ENCODE peak calls at places on chromosomes 12 and 14, in eight cellular contexts. U is transverse colon, P is suprapubic skin, H is ovary, J is GM12878, Z is tibial nerve, F is sigmoid colon, C is SK-N-SH. K is an unnamed sample.

GRCh38 chr12:104751024-104751570 is 207.0 kb downstream of the SLC41A2 start:
- DNase-seq in U (no peak), P (no peak), H (no peak), J (no peak), Z (no peak), F (no peak), C (no peak), K (no peak)

GRCh38 chr14:50943261-50943942 is 881 bp downstream of the PYGL start:
- DNase-seq in U (peak; percentile 58), P (peak; percentile 82), H (peak; percentile 83), J (no peak), Z (peak; percentile 48), F (peak; percentile 90), C (no peak), K (no peak)

GRCh38 chr12:124551268-124552144 is 15.9 kb downstream of the NCOR2 start:
- DNase-seq in U (peak; percentile 42), P (peak; percentile 79), H (peak; percentile 72), J (no peak), Z (peak; percentile 63), F (peak; percentile 85), C (peak; percentile 47), K (peak; percentile 94)

GRCh38 chr12:124651508-124652273 is 84.3 kb upstream of the NCOR2 start:
- DNase-seq in U (no peak), P (no peak), H (no peak), J (no peak), Z (no peak), F (no peak), C (peak; percentile 67), K (no peak)

GRCh38 chr14:51682411-51682810 is 30.7 kb downstream of the FRMD6 start:
- DNase-seq in U (no peak), P (no peak), H (no peak), J (no peak), Z (no peak), F (no peak), C (no peak), K (no peak)

GRCh38 chr12:25384038-25384953 is 133.6 kb upstream of the KRAS start:
- DNase-seq in U (peak; percentile 42), P (no peak), H (no peak), J (no peak), Z (no peak), F (no peak), C (no peak), K (no peak)

GRCh38 chr12:25352078-25352918 is 101.6 kb upstream of the KRAS start:
- DNase-seq in U (no peak), P (no peak), H (no peak), J (peak; percentile 24), Z (no peak), F (no peak), C (no peak), K (no peak)

GRCh38 chr12:50786498-50787231 is 22.8 kb downstream of the ATF1 start:
- DNase-seq in U (no peak), P (no peak), H (no peak), J (no peak), Z (no peak), F (no peak), C (no peak), K (no peak)

GRCh38 chr12:77615331-77615730 is 215.4 kb upstream of the NAV3 start:
- DNase-seq in U (no peak), P (no peak), H (no peak), J (no peak), Z (no peak), F (no peak), C (no peak), K (no peak)

GRCh38 chr12:105983622-105984325 is 155.0 kb downstream of the NUAK1 start:
- DNase-seq in U (no peak), P (no peak), H (no peak), J (no peak), Z (no peak), F (no peak), C (no peak), K (no peak)

GRCh38 chr12:33588082-33588712 is 148.6 kb upstream of the SYT10 start:
- DNase-seq in U (no peak), P (no peak), H (no peak), J (no peak), Z (no peak), F (no peak), C (no peak), K (no peak)

DNA sequence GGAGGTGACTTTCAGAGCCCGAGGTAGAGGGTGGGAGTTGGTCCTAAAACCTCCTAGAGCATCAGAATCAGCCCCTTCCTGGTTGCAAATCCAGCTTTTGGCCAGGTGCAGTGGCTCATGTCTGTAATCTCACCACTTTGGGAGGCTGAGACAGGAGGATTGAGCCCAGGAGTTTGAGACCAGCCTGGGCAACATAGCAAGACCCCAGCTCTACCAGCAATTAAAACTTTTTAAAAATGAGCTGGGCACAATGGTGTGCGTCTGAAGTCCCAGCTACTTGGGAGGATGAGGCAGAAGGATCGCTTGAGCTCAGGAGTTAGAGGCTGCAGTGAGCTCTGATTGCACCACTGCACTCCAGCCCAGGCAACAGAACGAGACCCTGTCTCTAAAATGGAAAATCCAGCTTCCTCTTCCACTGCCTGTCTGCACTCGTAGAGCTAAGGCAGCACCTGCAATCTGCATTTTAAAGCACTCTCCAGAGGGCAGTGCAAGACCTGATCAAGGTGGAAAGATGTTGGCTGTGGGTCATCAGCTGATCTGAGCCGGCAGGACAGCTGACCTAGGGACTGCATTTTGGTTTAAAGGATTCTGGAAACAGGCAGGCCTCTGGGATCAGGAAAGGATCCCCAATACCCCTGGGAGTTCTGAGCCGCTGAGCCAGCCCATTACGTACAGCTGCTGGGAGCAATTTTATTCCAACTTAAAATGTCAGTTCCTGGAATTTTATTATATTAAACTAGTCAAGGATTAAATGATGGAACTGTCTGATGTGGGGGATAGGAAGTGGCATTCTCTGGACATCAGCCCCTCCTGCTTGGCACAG is 1.8 kb upstream of the TESC start:
- DNase-seq in U (no peak), P (no peak), H (peak; percentile 1), J (no peak), Z (no peak), F (peak; percentile 27), C (no peak), K (no peak)
- H3K27me3 ChIP-seq in U (peaks cover 68% of the 10 kb centered on the region), P (peaks cover 68% of the 10 kb centered on the region), H (peaks cover 11% of the 10 kb centered on the region), J (peaks cover 5% of the 10 kb centered on the region), Z (no peaks in the 10 kb centered on the region), F (peaks cover 59% of the 10 kb centered on the region), C (peaks cover 49% of the 10 kb centered on the region), K (peaks cover 67% of the 10 kb centered on the region)

GRCh38 chr14:30443368-30444007 is 115.5 kb upstream of the G2E3 start:
- DNase-seq in U (no peak), P (no peak), H (no peak), J (no peak), Z (no peak), F (no peak), C (peak; percentile 11), K (no peak)
- TF ChIP-seq CTCF in U (no peak), P (peak; percentile 9), H (no peak), J (peak; percentile 45), Z (peak; percentile 23), F (no peak), C (peak; percentile 61), K (peak; percentile 48)

GRCh38 chr14:58808828-58809227 is 171.1 kb downstream of the DACT1 start:
- DNase-seq in U (no peak), P (no peak), H (peak; percentile 69), J (no peak), Z (peak; percentile 44), F (no peak), C (no peak), K (peak; percentile 78)
- TF ChIP-seq EP300 in U (no peak), P (no peak), H (no peak), J (no peak), Z (peak; percentile 84), F (no peak), C (no peak), K (no peak)

DNA sequence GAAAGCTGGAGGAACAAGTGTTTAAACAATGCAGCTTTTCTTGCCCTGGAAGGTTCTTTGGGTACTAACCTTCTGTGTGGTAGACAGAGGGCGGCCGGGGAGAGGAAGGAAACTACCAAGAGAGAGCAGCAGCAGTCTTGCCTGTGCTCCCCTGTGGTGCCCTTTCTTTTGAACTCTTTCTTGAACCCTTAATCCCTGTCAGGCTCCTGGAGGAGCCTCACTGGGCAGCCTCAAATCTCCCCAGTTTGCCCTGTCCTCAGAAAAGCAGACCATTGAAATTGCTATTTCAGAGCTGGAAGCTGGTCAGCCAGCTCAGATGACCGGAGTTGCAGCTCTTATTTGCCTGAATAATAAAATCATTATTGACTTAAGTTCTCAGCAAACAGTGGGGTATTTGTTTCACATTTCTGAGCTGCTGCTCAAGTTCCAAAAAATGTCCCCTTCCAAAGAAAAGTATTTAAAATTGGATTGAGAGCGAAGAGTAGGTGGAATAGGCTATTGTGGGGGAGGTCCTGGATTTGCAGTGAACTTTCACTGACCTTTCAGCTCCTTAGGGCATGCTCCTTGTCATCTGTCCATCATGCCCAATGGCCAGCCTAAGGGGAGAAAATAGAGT is 42.1 kb upstream of the RNASE3 start:
- DNase-seq in U (no peak), P (no peak), H (no peak), J (no peak), Z (no peak), F (no peak), C (no peak), K (no peak)
- H3K27me3 ChIP-seq in U (no peaks in the 10 kb centered on the region), P (peaks cover 4% of the 10 kb centered on the region), H (no peaks in the 10 kb centered on the region), J (no peaks in the 10 kb centered on the region), Z (no peaks in the 10 kb centered on the region), F (no peaks in the 10 kb centered on the region), C (peaks cover 55% of the 10 kb centered on the region), K (no peaks in the 10 kb centered on the region)

GRCh38 chr12:70577283-70577634 is 60.0 kb downstream of the PTPRB start:
- DNase-seq in U (no peak), P (no peak), H (no peak), J (no peak), Z (no peak), F (no peak), C (no peak), K (no peak)
- TF ChIP-seq CTCF in U (no peak), P (no peak), H (no peak), J (no peak), Z (no peak), F (no peak), C (no peak), K (no peak)

K was measured in esophagus muscularis mucosa.